ENCODE peak calls at places on chromosomes 11 and 22, in four cellular contexts. S is sigmoid colon, R is prostate gland, H is K562. K is an unnamed sample.

GRCh38 chr11:130166457-130166784 is 6.8 kb downstream of the ST14 start:
- DNase-seq in H (no peak), R (no peak), S (no peak), K (no peak)

GRCh38 chr11:133052537-133052936 is 479.8 kb downstream of the OPCML start:
- DNase-seq in S (no peak), R (no peak), H (no peak), K (no peak)

GRCh38 chr11:124832571-124832970 is 32.4 kb upstream of the MSANTD2 start:
- DNase-seq in H (no peak), R (no peak), S (no peak), K (no peak)

GRCh38 chr11:74318241-74318932 is 6.9 kb upstream of the P4HA3 start:
- DNase-seq in S (no peak), H (no peak), R (no peak), K (no peak)

GRCh38 chr11:72037554-72038311 is 39.0 kb downstream of the IL18BP start:
- DNase-seq in R (no peak), S (no peak), H (no peak), K (no peak)

GRCh38 chr11:74141274-74141695 is 29.5 kb downstream of the C2CD3 start:
- DNase-seq in S (no peak), R (peak), H (no peak), K (no peak)

GRCh38 chr22:23251445-23252093 is 71.3 kb downstream of the BCR start:
- DNase-seq in H (no peak), S (no peak), R (no peak), K (no peak)

GRCh38 chr11:123218451-123218850 is 23.4 kb upstream of the CLMP start:
- DNase-seq in H (no peak), S (no peak), R (no peak), K (no peak)

GRCh38 chr11:10324474-10324873 is 19.6 kb downstream of the ADM start:
- DNase-seq in H (no peak), R (no peak), S (no peak), K (no peak)

GRCh38 chr11:79902493-79902892 is 461.7 kb upstream of the TENM4 start:
- DNase-seq in R (no peak), H (no peak), S (no peak), K (no peak)

GRCh38 chr11:58024601-58025091 is 965 bp downstream of the OR9Q1 start:
- DNase-seq in S (no peak), H (no peak), R (peak), K (no peak)

GRCh38 chr22:16651217-16651616 is 58.6 kb upstream of the CCT8L2 start:
- DNase-seq in H (peak), S (no peak), R (no peak), K (no peak)

GRCh38 chr22:49042066-49042465 is 785.6 kb downstream of the BRD1 start:
- DNase-seq in S (no peak), H (no peak), R (no peak), K (no peak)

GRCh38 chr11:100769165-100769564 is 82.1 kb downstream of the ARHGAP42 start:
- DNase-seq in R (no peak), H (no peak), S (no peak), K (no peak)

GRCh38 chr11:84249344-84250135 is 963.4 kb upstream of the CCDC90B start:
- DNase-seq in R (no peak), H (no peak), S (no peak), K (no peak)

GRCh38 chr11:134613646-134614045 is 201.6 kb upstream of the B3GAT1 start:
- DNase-seq in R (no peak), H (no peak), S (no peak), K (no peak)

GRCh38 chr22:29457730-29458129 is 19.3 kb downstream of the RFPL1 start:
- DNase-seq in R (no peak), S (no peak), H (peak), K (peak)

GRCh38 chr11:86068138-86068861 is 584 bp downstream of the PICALM start:
- DNase-seq in H (peak), S (peak), R (peak), K (peak)

GRCh38 chr11:114298701-114299090 is 2.5 kb downstream of the NNMT start:
- DNase-seq in H (no peak), S (no peak), R (no peak), K (no peak)

GRCh38 chr22:42984397-42984796 is 30.6 kb downstream of the PACSIN2 start:
- DNase-seq in R (no peak), S (peak), H (no peak), K (no peak)

GRCh38 chr11:19474954-19475811 is 234.4 kb upstream of the E2F8 start:
- DNase-seq in S (no peak), R (no peak), H (no peak), K (no peak)

GRCh38 chr22:42895541-42895981 is 38.5 kb upstream of the ARFGAP3 start:
- DNase-seq in S (no peak), H (no peak), R (no peak), K (no peak)

GRCh38 chr22:38823637-38824036 is 20.2 kb downstream of the NPTXR start:
- DNase-seq in H (no peak), S (peak), R (no peak), K (no peak)

GRCh38 chr11:128598755-128599154 is 11.4 kb upstream of the ETS1 start:
- DNase-seq in R (no peak), H (no peak), S (no peak), K (no peak)

GRCh38 chr22:29312218-29313125 is 3.0 kb downstream of the RASL10A start:
- DNase-seq in R (no peak), H (no peak), S (peak), K (peak)

GRCh38 chr11:1504581-1505290 is 18.2 kb upstream of the MOB2 start:
- DNase-seq in S (no peak), H (no peak), R (no peak), K (no peak)

GRCh38 chr11:94652735-94653284 is 85.6 kb downstream of the PIWIL4 start:
- DNase-seq in S (no peak), R (no peak), H (no peak), K (no peak)

GRCh38 chr11:34827239-34827638 is 88.9 kb downstream of the APIP start:
- DNase-seq in R (no peak), H (no peak), S (no peak), K (no peak)

GRCh38 chr22:27686534-27686933 is 115.0 kb downstream of the MN1 start:
- DNase-seq in R (no peak), S (peak), H (no peak), K (no peak)

GRCh38 chr22:37172266-37173245 is 15.5 kb downstream of the C1QTNF6 start:
- DNase-seq in H (no peak), S (peak), R (no peak), K (peak)

GRCh38 chr11:10438451-10438850 is 16.6 kb upstream of the AMPD3 start:
- DNase-seq in R (no peak), H (no peak), S (no peak), K (no peak)

GRCh38 chr11:65871811-65872548 is 620 bp downstream of the EFEMP2 start:
- DNase-seq in S (peak), H (no peak), R (no peak), K (no peak)

GRCh38 chr11:36672815-36673450 is 74.9 kb upstream of the RAG2 start:
- DNase-seq in H (peak), S (no peak), R (peak), K (no peak)

GRCh38 chr11:10414181-10414580 is 40.9 kb upstream of the AMPD3 start:
- DNase-seq in S (no peak), R (no peak), H (no peak), K (no peak)

GRCh38 chr11:27963370-27963769 is 144.6 kb downstream of the KIF18A start:
- DNase-seq in R (no peak), S (no peak), H (no peak), K (no peak)

GRCh38 chr11:118606844-118607228 is 579 bp upstream of the PHLDB1 start:
- DNase-seq in R (no peak), H (no peak), S (no peak), K (peak)

GRCh38 chr22:20427104-20427944 is 10.3 kb downstream of the SCARF2 start:
- DNase-seq in S (no peak), R (no peak), H (no peak), K (peak)

GRCh38 chr11:46051102-46051501 is 70.2 kb downstream of the PHF21A start:
- DNase-seq in R (no peak), H (no peak), S (no peak), K (no peak)

GRCh38 chr11:46057489-46057888 is 63.8 kb downstream of the PHF21A start:
- DNase-seq in S (no peak), R (no peak), H (no peak), K (no peak)

GRCh38 chr11:46050652-46051051 is 70.6 kb downstream of the PHF21A start:
- DNase-seq in H (no peak), S (no peak), R (no peak), K (no peak)

GRCh38 chr11:46060013-46060412 is 61.2 kb downstream of the PHF21A start:
- DNase-seq in R (no peak), H (no peak), S (no peak), K (no peak)

GRCh38 chr11:46055371-46055770 is 65.9 kb downstream of the PHF21A start:
- DNase-seq in S (no peak), R (no peak), H (no peak), K (no peak)
- H3K27ac ChIP-seq in S (no peak), R (no peak), H (no peak), K (no peak)

GRCh38 chr22:47129902-47130301 is 367.5 kb downstream of the TBC1D22A start:
- DNase-seq in R (peak), H (peak), S (no peak), K (peak)
- TF ChIP-seq POLR2AphosphoS5 in R (peak), H (no peak), S (no peak), K (no peak)

DNA sequence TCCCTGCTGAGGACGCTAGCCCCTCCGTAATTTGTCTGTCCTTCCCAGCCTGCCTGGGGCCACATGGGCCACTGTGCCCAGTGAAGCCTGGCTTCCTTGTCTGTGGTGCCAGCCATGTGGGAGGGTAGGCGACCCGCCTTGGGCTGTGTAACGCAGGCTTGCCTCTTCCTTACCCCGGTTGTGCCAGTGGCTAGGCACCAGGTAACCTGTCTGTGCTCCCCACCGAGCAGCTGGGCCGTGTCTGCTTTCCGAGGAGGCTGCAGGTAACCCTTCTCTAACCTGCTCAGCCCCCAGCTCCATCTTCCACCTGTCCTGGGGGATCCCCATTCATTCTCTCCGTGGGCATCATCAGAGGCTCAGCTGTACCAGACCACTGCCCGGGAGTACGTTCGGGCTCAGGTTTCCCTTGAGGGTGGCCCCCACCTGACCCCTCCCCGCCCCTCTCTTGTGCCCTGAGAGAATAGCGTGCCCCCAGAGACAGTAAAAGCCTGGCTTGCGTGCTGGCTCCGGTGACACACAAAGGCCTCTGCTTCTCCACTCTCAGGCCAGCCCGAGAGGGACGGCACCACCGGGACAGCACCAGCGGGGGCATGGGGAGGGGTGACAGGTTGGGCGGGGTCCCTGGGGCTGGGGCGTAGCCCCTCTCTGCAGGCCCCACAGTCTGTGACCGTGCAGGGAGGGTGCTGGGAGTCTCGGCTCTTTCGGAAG is 79.1 kb downstream of the CDKN1C start:
- DNase-seq in S (peak), R (no peak), H (no peak), K (peak)
- H3K27ac ChIP-seq in S (peak), R (peak), H (no peak), K (no peak)

GRCh38 chr22:45185718-45186511 is 22.2 kb downstream of the NUP50 start:
- DNase-seq in H (no peak), R (no peak), S (no peak), K (peak)
- TF ChIP-seq POLR2AphosphoS5 in H (no peak), R (no peak), S (no peak), K (no peak)